ENCODE peak calls at places on chromosome 7, in eight cellular contexts. F is Panc1, W is upper lobe of right lung, T is nephron progenitor cell, P is foreskin fibroblast, I is heart left ventricle, G is heart right ventricle, Q is upper lobe of left lung. N is an unnamed sample.

GRCh38 chr7:105261689-105262088 is 127.0 kb downstream of the SRPK2 start:
- DNase-seq in G (no peak), P (peak; percentile 40), F (no peak), T (no peak), W (no peak), Q (no peak), I (no peak), N (no peak)

GRCh38 chr7:38169862-38170261 is 8.2 kb upstream of the STARD3NL start:
- DNase-seq in F (peak; percentile 56), Q (no peak), T (no peak), W (no peak), P (peak; percentile 94), I (no peak), G (no peak), N (no peak)

GRCh38 chr7:30478349-30479228 is at the start of gene NOD1:
- DNase-seq in W (peak; percentile 93), P (peak; percentile 92), I (peak; percentile 87), F (peak; percentile 20), Q (peak; percentile 95), G (peak; percentile 85), T (peak; percentile 76), N (peak; percentile 26)

GRCh38 chr7:32937344-32938174 is 19.7 kb upstream of the FKBP9 start:
- DNase-seq in Q (no peak), T (no peak), W (no peak), F (no peak), I (peak; percentile 55), P (peak; percentile 78), G (no peak), N (no peak)

GRCh38 chr7:100607111-100607510 is 4.9 kb downstream of the PCOLCE start:
- DNase-seq in I (no peak), Q (no peak), T (no peak), W (no peak), G (no peak), P (peak; percentile 54), F (no peak), N (no peak)

GRCh38 chr7:96499532-96499931 is 177.6 kb upstream of the SLC25A13 start:
- DNase-seq in W (no peak), F (no peak), P (no peak), G (no peak), Q (no peak), T (no peak), I (no peak), N (no peak)

GRCh38 chr7:78388982-78389381 is 590.4 kb downstream of the PHTF2 start:
- DNase-seq in W (no peak), P (no peak), T (no peak), F (no peak), Q (no peak), I (no peak), G (no peak), N (no peak)

GRCh38 chr7:101911011-101911799 is 93.8 kb downstream of the CUX1 start:
- DNase-seq in I (no peak), Q (peak; percentile 69), P (no peak), T (no peak), F (no peak), G (peak; percentile 62), W (peak; percentile 55), N (no peak)

GRCh38 chr7:158042156-158042880 is 545.3 kb downstream of the PTPRN2 start:
- DNase-seq in T (no peak), G (no peak), F (no peak), W (peak; percentile 33), Q (no peak), P (no peak), I (no peak), N (no peak)

GRCh38 chr7:4722308-4722707 is 40.2 kb downstream of the FOXK1 start:
- DNase-seq in W (no peak), G (no peak), I (no peak), T (no peak), P (no peak), F (no peak), Q (peak; percentile 68), N (no peak)

GRCh38 chr7:81845628-81846259 is 75.9 kb upstream of the HGF start:
- DNase-seq in W (no peak), T (peak; percentile 7), G (no peak), P (peak; percentile 63), F (no peak), Q (no peak), I (no peak), N (no peak)

GRCh38 chr7:14504134-14504533 is 398.4 kb downstream of the DGKB start:
- DNase-seq in G (no peak), I (no peak), F (no peak), P (no peak), W (no peak), Q (no peak), T (no peak), N (no peak)

GRCh38 chr7:34222722-34223121 is 317.4 kb downstream of the BMPER start:
- DNase-seq in F (no peak), Q (no peak), I (no peak), T (no peak), P (no peak), W (no peak), G (no peak), N (no peak)

GRCh38 chr7:47536705-47537611 is 45.0 kb downstream of the TNS3 start:
- DNase-seq in G (peak; percentile 61), W (peak; percentile 81), I (peak; percentile 53), T (peak; percentile 60), Q (peak; percentile 88), P (peak; percentile 96), F (no peak), N (peak; percentile 40)

GRCh38 chr7:50454968-50455367 is 4.8 kb upstream of the FIGNL1 start:
- DNase-seq in T (no peak), G (no peak), P (no peak), I (no peak), Q (no peak), W (no peak), F (no peak), N (no peak)

GRCh38 chr7:77338883-77339629 is 77.1 kb downstream of the GSAP start:
- DNase-seq in I (no peak), F (no peak), P (peak; percentile 58), T (no peak), G (no peak), Q (no peak), W (no peak), N (no peak)

GRCh38 chr7:116930156-116930913 is 23.0 kb upstream of the ST7 start:
- DNase-seq in G (peak; percentile 82), Q (no peak), W (peak; percentile 87), F (peak; percentile 79), P (peak; percentile 90), I (peak; percentile 82), T (peak; percentile 89), N (peak; percentile 29)

GRCh38 chr7:148819697-148820332 is 64.3 kb downstream of the EZH2 start:
- DNase-seq in P (peak; percentile 49), F (no peak), I (no peak), T (no peak), W (no peak), Q (no peak), G (no peak), N (no peak)

GRCh38 chr7:117041007-117041406 is 87.7 kb downstream of the ST7 start:
- DNase-seq in Q (no peak), I (no peak), P (peak; percentile 83), W (no peak), F (no peak), G (no peak), T (no peak), N (no peak)

GRCh38 chr7:22417349-22417748 is 60.4 kb upstream of the RAPGEF5 start:
- DNase-seq in T (no peak), P (peak; percentile 15), F (no peak), Q (no peak), W (no peak), I (no peak), G (no peak), N (no peak)
- TF ChIP-seq CTCF in T (no peak), P (no peak), F (no peak), Q (no peak), W (no peak), I (no peak), G (no peak), N (no peak)

DNA sequence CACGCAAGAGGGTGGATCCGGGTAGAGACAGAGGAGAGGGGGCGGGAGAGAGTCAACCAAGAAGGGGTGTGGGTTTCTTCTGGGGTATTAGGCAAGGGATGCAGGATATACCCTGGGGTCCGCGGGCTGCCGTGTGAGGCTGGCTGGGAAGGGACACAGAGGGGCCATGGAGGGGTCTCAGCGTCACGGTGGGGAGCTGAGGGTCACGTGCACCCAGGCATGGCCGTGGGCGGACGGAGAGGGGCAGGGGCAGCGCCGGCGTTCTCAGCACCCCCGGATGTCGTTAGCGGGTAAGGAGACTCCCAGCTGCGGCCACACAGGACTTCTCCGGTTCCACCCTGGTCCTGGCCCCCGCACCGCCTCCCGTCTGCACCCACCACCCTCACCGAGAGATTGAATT is 70.3 kb downstream of the MICALL2 start:
- DNase-seq in P (no peak), W (no peak), F (no peak), G (no peak), I (no peak), T (no peak), Q (no peak), N (no peak)
- TF ChIP-seq CTCF in P (no peak), W (no peak), F (no peak), G (no peak), I (no peak), T (no peak), Q (no peak), N (no peak)

GRCh38 chr7:130294314-130294713 is 1.4 kb downstream of the CPA4 start:
- DNase-seq in W (no peak), T (no peak), F (no peak), P (peak; percentile 82), I (no peak), G (no peak), Q (no peak), N (no peak)

GRCh38 chr7:130298927-130299326 is 6.0 kb downstream of the CPA4 start:
- DNase-seq in I (no peak), T (no peak), G (no peak), Q (no peak), P (no peak), F (no peak), W (no peak), N (no peak)

GRCh38 chr7:130297628-130298027 is 4.7 kb downstream of the CPA4 start:
- DNase-seq in T (peak; percentile 16), G (no peak), F (no peak), W (no peak), I (no peak), P (no peak), Q (no peak), N (no peak)

GRCh38 chr7:130298079-130298478 is 5.1 kb downstream of the CPA4 start:
- DNase-seq in G (no peak), P (no peak), T (no peak), W (no peak), Q (no peak), F (no peak), I (no peak), N (no peak)

GRCh38 chr7:130296221-130296951 is 3.4 kb downstream of the CPA4 start:
- DNase-seq in I (no peak), T (no peak), P (peak; percentile 86), Q (no peak), W (no peak), G (no peak), F (no peak), N (no peak)
- TF ChIP-seq CTCF in I (no peak), T (no peak), P (no peak), Q (no peak), W (no peak), G (no peak), F (no peak), N (no peak)

GRCh38 chr7:7330997-7331396 is 148.7 kb downstream of the C1GALT1 start:
- DNase-seq in F (no peak), T (no peak), P (no peak), G (no peak), Q (no peak), I (no peak), W (no peak), N (no peak)
- TF ChIP-seq CTCF in F (peak; percentile 13), T (no peak), P (no peak), G (no peak), Q (no peak), I (no peak), W (no peak), N (no peak)

N was measured in D721Med.